ENCODE peak calls at places on chromosome 18, in four cellular contexts. One of them, this sample, is unnamed.

GRCh38 chr18:74217476-74218143 is 69.3 kb downstream of the TIMM21 start:
- DNase-seq in endodermal cell: no peak
- DNase-seq in left lung: no peak
- DNase-seq in upper lobe of left lung: no peak
- DNase-seq in this sample: no peak

GRCh38 chr18:23574611-23575308 is 11.5 kb downstream of the NPC1 start:
- DNase-seq in endodermal cell: no peak
- DNase-seq in left lung: no peak
- DNase-seq in upper lobe of left lung: no peak
- DNase-seq in this sample: no peak

GRCh38 chr18:919078-919477 is 14.4 kb downstream of the ADCYAP1 start:
- DNase-seq in upper lobe of left lung: no peak
- DNase-seq in left lung: no peak
- DNase-seq in endodermal cell: no peak
- DNase-seq in this sample: no peak

GRCh38 chr18:23826850-23827620 is 137.8 kb downstream of the LAMA3 start:
- DNase-seq in endodermal cell: no peak
- DNase-seq in upper lobe of left lung: no peak
- DNase-seq in left lung: no peak
- DNase-seq in this sample: no peak

GRCh38 chr18:10101293-10101701 is 187.5 kb downstream of the VAPA start:
- DNase-seq in endodermal cell: peak; percentile 51
- DNase-seq in left lung: no peak
- DNase-seq in upper lobe of left lung: no peak
- DNase-seq in this sample: no peak

GRCh38 chr18:44245026-44245425 is 435.7 kb upstream of the SETBP1 start:
- DNase-seq in endodermal cell: no peak
- DNase-seq in upper lobe of left lung: no peak
- DNase-seq in left lung: no peak
- DNase-seq in this sample: no peak

GRCh38 chr18:13235326-13235937 is 16.9 kb downstream of the LDLRAD4 start:
- DNase-seq in upper lobe of left lung: no peak
- DNase-seq in endodermal cell: peak; percentile 51
- DNase-seq in left lung: no peak
- DNase-seq in this sample: no peak

GRCh38 chr18:62883937-62884735 is 168.8 kb downstream of the PHLPP1 start:
- DNase-seq in endodermal cell: no peak
- DNase-seq in left lung: no peak
- DNase-seq in upper lobe of left lung: no peak
- DNase-seq in this sample: no peak

GRCh38 chr18:9716780-9717563 is 8.9 kb downstream of the RAB31 start:
- DNase-seq in upper lobe of left lung: no peak
- DNase-seq in endodermal cell: no peak
- DNase-seq in left lung: no peak
- DNase-seq in this sample: no peak

GRCh38 chr18:10213526-10213925 is 240.9 kb upstream of the APCDD1 start:
- DNase-seq in upper lobe of left lung: no peak
- DNase-seq in endodermal cell: no peak
- DNase-seq in left lung: no peak
- DNase-seq in this sample: no peak

GRCh38 chr18:41576643-41577042 is 378.4 kb upstream of the PIK3C3 start:
- DNase-seq in upper lobe of left lung: no peak
- DNase-seq in left lung: no peak
- DNase-seq in endodermal cell: no peak
- DNase-seq in this sample: no peak

GRCh38 chr18:25786778-25787177 is 303.6 kb downstream of the SS18 start:
- DNase-seq in left lung: no peak
- DNase-seq in endodermal cell: no peak
- DNase-seq in upper lobe of left lung: no peak
- DNase-seq in this sample: no peak

GRCh38 chr18:766550-766860 is 45.5 kb downstream of the YES1 start:
- DNase-seq in left lung: no peak
- DNase-seq in endodermal cell: no peak
- DNase-seq in upper lobe of left lung: no peak
- DNase-seq in this sample: no peak

GRCh38 chr18:75456277-75456676 is 28.8 kb upstream of the SMIM21 start:
- DNase-seq in upper lobe of left lung: no peak
- DNase-seq in left lung: no peak
- DNase-seq in endodermal cell: no peak
- DNase-seq in this sample: no peak

GRCh38 chr18:68937204-68937603 is 139.3 kb downstream of the CCDC102B start:
- DNase-seq in left lung: no peak
- DNase-seq in upper lobe of left lung: no peak
- DNase-seq in endodermal cell: no peak
- DNase-seq in this sample: no peak

GRCh38 chr18:54983041-54983686 is 23.9 kb upstream of the CCDC68 start:
- DNase-seq in upper lobe of left lung: no peak
- DNase-seq in left lung: no peak
- DNase-seq in endodermal cell: no peak
- DNase-seq in this sample: no peak

GRCh38 chr18:74476154-74476553 is 19.0 kb upstream of the DIPK1C start:
- DNase-seq in endodermal cell: peak; percentile 85
- DNase-seq in left lung: no peak
- DNase-seq in upper lobe of left lung: no peak
- DNase-seq in this sample: no peak

GRCh38 chr18:34957119-34957863 is 83.9 kb upstream of the MAPRE2 start:
- DNase-seq in upper lobe of left lung: no peak
- DNase-seq in left lung: no peak
- DNase-seq in endodermal cell: peak; percentile 38
- DNase-seq in this sample: no peak

GRCh38 chr18:78562446-78563020 is 417.1 kb upstream of the SALL3 start:
- DNase-seq in upper lobe of left lung: peak; percentile 79
- DNase-seq in endodermal cell: no peak
- DNase-seq in left lung: no peak
- DNase-seq in this sample: no peak

GRCh38 chr18:25599443-25599842 is 247.5 kb upstream of the ZNF521 start:
- DNase-seq in left lung: no peak
- DNase-seq in endodermal cell: no peak
- DNase-seq in upper lobe of left lung: no peak
- DNase-seq in this sample: no peak

GRCh38 chr18:66193394-66193793 is 410.5 kb downstream of the CDH19 start:
- DNase-seq in upper lobe of left lung: no peak
- DNase-seq in left lung: no peak
- DNase-seq in endodermal cell: no peak
- DNase-seq in this sample: no peak

GRCh38 chr18:10877974-10878373 is 271.4 kb downstream of the PIEZO2 start:
- DNase-seq in left lung: no peak
- DNase-seq in endodermal cell: no peak
- DNase-seq in upper lobe of left lung: no peak
- DNase-seq in this sample: no peak

GRCh38 chr18:55141318-55141717 is 182.1 kb upstream of the CCDC68 start:
- DNase-seq in endodermal cell: no peak
- DNase-seq in left lung: no peak
- DNase-seq in upper lobe of left lung: no peak
- DNase-seq in this sample: no peak

GRCh38 chr18:31042391-31043181 is at the start of gene DSC3:
- DNase-seq in left lung: peak; percentile 33
- DNase-seq in upper lobe of left lung: peak; percentile 84
- DNase-seq in endodermal cell: peak; percentile 86
- DNase-seq in this sample: no peak

GRCh38 chr18:10536270-10536669 is 10.4 kb downstream of the NAPG start:
- DNase-seq in endodermal cell: no peak
- DNase-seq in upper lobe of left lung: no peak
- DNase-seq in left lung: no peak
- DNase-seq in this sample: no peak

GRCh38 chr18:13800505-13801259 is 23.3 kb upstream of the MC5R start:
- DNase-seq in endodermal cell: peak; percentile 90
- DNase-seq in left lung: peak; percentile 73
- DNase-seq in upper lobe of left lung: peak; percentile 91
- DNase-seq in this sample: peak; percentile 59

GRCh38 chr18:75111673-75112485 is 97.1 kb downstream of the PTGR3 start:
- DNase-seq in left lung: no peak
- DNase-seq in endodermal cell: no peak
- DNase-seq in upper lobe of left lung: no peak
- DNase-seq in this sample: no peak

GRCh38 chr18:79484661-79485621 is 89.2 kb downstream of the NFATC1 start:
- DNase-seq in left lung: peak; percentile 32
- DNase-seq in upper lobe of left lung: peak; percentile 79
- DNase-seq in endodermal cell: no peak
- DNase-seq in this sample: no peak

GRCh38 chr18:49853011-49853410 is 39.7 kb upstream of the ACAA2 start:
- DNase-seq in left lung: no peak
- DNase-seq in upper lobe of left lung: no peak
- DNase-seq in endodermal cell: no peak
- DNase-seq in this sample: no peak

GRCh38 chr18:44181951-44182350 is 498.7 kb upstream of the SETBP1 start:
- DNase-seq in upper lobe of left lung: no peak
- DNase-seq in endodermal cell: no peak
- DNase-seq in left lung: no peak
- DNase-seq in this sample: no peak

DNA sequence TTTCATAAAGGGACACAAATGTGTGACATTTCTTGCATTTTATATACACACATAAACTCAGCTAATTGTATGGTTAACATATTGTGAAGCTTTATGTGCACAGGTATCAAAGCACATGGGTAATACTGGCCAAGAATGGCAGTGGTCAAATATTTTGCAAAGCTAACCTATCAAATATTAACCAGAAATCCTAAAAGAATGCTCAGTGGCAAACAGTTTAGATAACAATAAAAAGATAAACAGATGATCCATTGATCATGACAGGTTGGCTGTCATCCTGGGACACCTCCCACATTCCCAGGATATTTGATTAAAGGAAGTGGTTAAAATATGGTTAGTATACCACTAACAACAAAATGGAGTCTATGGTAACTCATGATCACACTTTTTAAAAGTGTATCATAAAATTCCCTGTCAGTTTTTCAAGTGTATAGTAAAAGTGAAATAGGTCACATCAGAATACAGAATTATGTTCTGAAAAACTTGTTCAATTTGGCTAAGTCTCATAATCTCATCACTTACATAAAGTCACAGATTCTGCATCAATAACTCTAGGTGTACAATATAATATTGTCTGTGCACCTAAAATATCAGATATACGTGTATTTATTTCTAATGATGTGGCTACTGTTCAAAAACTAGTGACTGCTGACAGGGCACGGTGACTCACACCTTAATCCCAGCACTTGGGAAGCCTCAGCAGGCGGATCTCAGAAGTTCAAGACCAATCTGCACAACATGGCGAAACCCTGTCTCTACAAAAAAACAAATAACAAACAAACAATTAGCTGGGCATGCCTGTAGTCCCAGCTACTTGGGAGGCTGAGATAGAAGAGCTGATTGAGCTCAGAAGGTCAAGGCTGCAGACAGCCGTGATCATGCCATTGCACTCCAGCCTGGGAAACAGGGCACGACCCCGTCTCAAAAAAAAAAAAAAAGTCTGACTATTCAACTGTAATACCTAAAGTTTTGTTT is 48.9 kb downstream of the CDH2 start:
- DNase-seq in upper lobe of left lung: no peak
- DNase-seq in endodermal cell: peak; percentile 56
- DNase-seq in left lung: no peak
- DNase-seq in this sample: no peak
- H3K4me3 ChIP-seq in upper lobe of left lung: no peak overlapping the region
- H3K4me3 ChIP-seq in endodermal cell: peak overlapping the region; percentile 57
- H3K4me3 ChIP-seq in left lung: no peak overlapping the region
- H3K4me3 ChIP-seq in this sample: no peak overlapping the region

DNA sequence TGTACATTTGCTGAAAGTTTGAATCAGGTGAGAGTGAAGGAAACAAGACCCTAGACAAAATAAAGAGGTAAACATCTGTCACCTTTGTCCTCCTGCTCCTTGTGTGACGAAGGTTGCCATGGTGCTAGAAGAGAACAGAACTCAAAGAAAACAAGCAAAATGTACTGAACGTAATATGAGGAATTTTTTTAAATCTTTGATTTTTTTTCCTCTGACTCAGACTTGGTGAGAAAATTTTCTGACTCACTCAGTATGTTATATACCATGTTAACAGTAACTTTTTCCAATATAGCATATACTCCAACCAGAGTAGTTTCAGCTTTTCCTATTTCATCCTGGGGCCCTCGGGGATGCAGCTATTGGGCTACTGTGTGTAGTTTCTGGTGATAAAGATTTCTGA is 2114.6 kb upstream of the PIK3C3 start:
- DNase-seq in upper lobe of left lung: no peak
- DNase-seq in endodermal cell: no peak
- DNase-seq in left lung: no peak
- DNase-seq in this sample: no peak
- TF ChIP-seq CTCF in upper lobe of left lung: no peak
- TF ChIP-seq CTCF in endodermal cell: no peak
- TF ChIP-seq CTCF in left lung: no peak
- TF ChIP-seq CTCF in this sample: no peak

GRCh38 chr18:36454258-36454657 is 156.7 kb downstream of the FHOD3 start:
- DNase-seq in upper lobe of left lung: no peak
- DNase-seq in left lung: no peak
- DNase-seq in endodermal cell: no peak
- DNase-seq in this sample: no peak
- H3K4me1 ChIP-seq in upper lobe of left lung: no peaks in the 10 kb centered on the region
- H3K4me1 ChIP-seq in left lung: no peaks in the 10 kb centered on the region
- H3K4me1 ChIP-seq in endodermal cell: peaks cover 13% of the 10 kb centered on the region
- H3K4me1 ChIP-seq in this sample: no peaks in the 10 kb centered on the region

GRCh38 chr18:45506951-45507350 is 108.3 kb upstream of the SLC14A2 start:
- DNase-seq in left lung: no peak
- DNase-seq in upper lobe of left lung: no peak
- DNase-seq in endodermal cell: no peak
- DNase-seq in this sample: no peak
- H3K4me3 ChIP-seq in left lung: no peak overlapping the region
- H3K4me3 ChIP-seq in upper lobe of left lung: no peak overlapping the region
- H3K4me3 ChIP-seq in endodermal cell: no peak overlapping the region
- H3K4me3 ChIP-seq in this sample: no peak overlapping the region

DNA sequence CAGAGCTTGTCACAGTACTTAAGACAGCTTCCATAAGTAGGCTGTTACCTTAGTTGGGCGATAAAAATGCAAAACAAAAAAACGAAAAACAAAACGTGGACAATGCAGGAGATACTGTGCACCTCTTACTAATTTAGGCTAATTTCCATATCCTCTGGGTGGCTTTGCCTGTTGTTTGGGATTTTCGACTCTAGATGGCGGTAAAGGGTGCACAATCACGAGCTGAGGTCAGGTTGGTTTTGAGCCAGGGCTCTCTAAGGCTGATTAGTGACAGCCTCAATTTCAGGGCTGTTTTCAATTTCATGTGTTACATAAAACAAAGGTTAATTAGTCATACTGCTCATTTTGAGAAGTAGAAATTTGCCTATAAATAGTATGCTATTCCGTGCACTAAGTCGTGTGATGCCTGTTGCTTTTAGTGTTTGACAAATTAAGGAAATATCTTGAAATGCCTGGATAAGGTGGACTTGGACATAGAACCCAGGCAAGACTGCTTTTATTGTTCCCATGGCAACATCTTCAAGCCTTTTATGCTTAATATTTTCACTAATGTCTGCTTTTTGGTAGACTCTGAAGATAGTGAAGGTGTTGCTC is 493.1 kb downstream of the SOCS6 start:
- DNase-seq in left lung: no peak
- DNase-seq in endodermal cell: peak; percentile 92
- DNase-seq in upper lobe of left lung: no peak
- DNase-seq in this sample: peak; percentile 59
- TF ChIP-seq CTCF in left lung: peak; percentile 51
- TF ChIP-seq CTCF in endodermal cell: peak; percentile 91
- TF ChIP-seq CTCF in upper lobe of left lung: peak; percentile 26
- TF ChIP-seq CTCF in this sample: peak; percentile 46

GRCh38 chr18:11981633-11982366 is 493 bp downstream of the IMPA2 start:
- DNase-seq in upper lobe of left lung: no peak
- DNase-seq in endodermal cell: peak; percentile 88
- DNase-seq in left lung: peak; percentile 54
- DNase-seq in this sample: no peak
- H3K4me1 ChIP-seq in upper lobe of left lung: peaks cover 47% of the 10 kb centered on the region
- H3K4me1 ChIP-seq in endodermal cell: peaks cover 2% of the 10 kb centered on the region
- H3K4me1 ChIP-seq in left lung: peaks cover 59% of the 10 kb centered on the region
- H3K4me1 ChIP-seq in this sample: no peaks in the 10 kb centered on the region

This sample was measured in CD8-positive, alpha-beta T cell.